ENCODE peak calls at places on chromosome 12, in ten cellular contexts. D is H7; G is PC-3; W is CD4-positive, alpha-beta memory T cell; Y is fibroblast of mammary gland; O is AG09309; N is astrocyte; X is left ventricle myocardium inferior; C is colonic mucosa; E is OCI-LY7. S is an unnamed sample.

GRCh38 chr12:13024151-13024946 is 19.8 kb upstream of the FAM234B start:
- DNase-seq in E (no peak), N (no peak), O (peak; percentile 35), Y (peak; percentile 88), D (peak; percentile 43), C (no peak), X (no peak), G (no peak), W (no peak), S (no peak)

GRCh38 chr12:3885179-3886094 is 12.2 kb upstream of the PARP11 start:
- DNase-seq in N (peak; percentile 6), E (peak; percentile 47), G (peak; percentile 40), X (no peak), O (no peak), D (peak; percentile 49), W (peak; percentile 67), C (peak; percentile 29), Y (peak; percentile 63), S (peak; percentile 37)

GRCh38 chr12:115611477-115611876 is 666.0 kb downstream of the MED13L start:
- DNase-seq in X (peak; percentile 40), W (no peak), E (no peak), N (no peak), Y (no peak), C (no peak), O (no peak), D (no peak), G (no peak), S (no peak)

GRCh38 chr12:3313066-3313465 is 177.9 kb upstream of the PRMT8 start:
- DNase-seq in W (no peak), D (no peak), Y (peak; percentile 89), E (no peak), O (peak; percentile 80), X (no peak), C (no peak), N (peak; percentile 82), G (peak; percentile 86), S (no peak)

GRCh38 chr12:120366884-120367251 is 2.1 kb downstream of the MSI1 start:
- DNase-seq in N (no peak), C (no peak), G (no peak), E (no peak), D (no peak), Y (no peak), X (no peak), O (no peak), W (no peak), S (no peak)

GRCh38 chr12:76032043-76032981 is 736 bp upstream of the PHLDA1 start:
- DNase-seq in W (no peak), N (peak; percentile 71), C (peak; percentile 52), G (peak; percentile 53), X (peak; percentile 46), O (no peak), E (peak; percentile 31), Y (peak; percentile 71), D (peak; percentile 67), S (no peak)

GRCh38 chr12:78959556-78959955 is 95.0 kb downstream of the SYT1 start:
- DNase-seq in N (no peak), Y (no peak), W (no peak), G (no peak), X (no peak), C (no peak), D (no peak), E (no peak), O (no peak), S (no peak)

GRCh38 chr12:57216014-57216891 is at the start of gene NXPH4:
- DNase-seq in D (peak; percentile 98), Y (no peak), C (peak; percentile 47), O (no peak), X (peak; percentile 55), W (no peak), E (peak; percentile 69), N (no peak), G (peak; percentile 40), S (no peak)

GRCh38 chr12:101637936-101638335 is 43.2 kb downstream of the MYBPC1 start:
- DNase-seq in C (no peak), X (no peak), D (no peak), Y (no peak), N (no peak), W (no peak), G (no peak), E (no peak), O (no peak), S (no peak)
- H3K4me3 ChIP-seq in C (no peak overlapping the region), X (no peak overlapping the region), D (no peak overlapping the region), Y (no peak overlapping the region), N (no peak overlapping the region), W (no peak overlapping the region), G (no peak overlapping the region), E (no peak overlapping the region), O (no peak overlapping the region), S (no peak overlapping the region)

GRCh38 chr12:124774054-124774461 is 89.6 kb downstream of the SCARB1 start:
- DNase-seq in Y (peak; percentile 77), N (no peak), C (no peak), E (peak; percentile 36), D (no peak), G (no peak), O (no peak), X (no peak), W (no peak), S (no peak)
- H3K4me3 ChIP-seq in Y (peak overlapping the region; percentile 40), N (peak overlapping the region; percentile 47), C (no peak overlapping the region), E (peak overlapping the region; percentile 7), D (no peak overlapping the region), G (no peak overlapping the region), O (peak overlapping the region; percentile 29), X (no peak overlapping the region), W (peak overlapping the region; percentile 42), S (no peak overlapping the region)

GRCh38 chr12:39402922-39403321 is 40.0 kb downstream of the KIF21A start:
- DNase-seq in X (no peak), N (no peak), Y (peak; percentile 18), C (no peak), G (no peak), W (no peak), D (no peak), E (no peak), O (no peak), S (no peak)

GRCh38 chr12:39404000-39404399 is 38.9 kb downstream of the KIF21A start:
- DNase-seq in E (no peak), C (no peak), O (no peak), N (no peak), G (no peak), Y (no peak), W (no peak), D (no peak), X (no peak), S (no peak)

GRCh38 chr12:39406257-39406656 is 36.7 kb downstream of the KIF21A start:
- DNase-seq in D (no peak), G (no peak), O (no peak), X (no peak), E (no peak), W (no peak), Y (no peak), N (no peak), C (no peak), S (no peak)

GRCh38 chr12:39403376-39403775 is 39.5 kb downstream of the KIF21A start:
- DNase-seq in D (no peak), Y (no peak), W (no peak), C (no peak), G (no peak), E (no peak), N (no peak), X (no peak), O (no peak), S (no peak)

GRCh38 chr12:39405580-39405979 is 37.3 kb downstream of the KIF21A start:
- DNase-seq in N (no peak), G (no peak), C (no peak), O (no peak), X (no peak), E (no peak), Y (no peak), W (no peak), D (no peak), S (no peak)
- H3K4me3 ChIP-seq in N (no peak overlapping the region), G (no peak overlapping the region), C (no peak overlapping the region), O (no peak overlapping the region), X (no peak overlapping the region), E (no peak overlapping the region), Y (no peak overlapping the region), W (no peak overlapping the region), D (no peak overlapping the region), S (no peak overlapping the region)

GRCh38 chr12:102005256-102005655 is 56.5 kb downstream of the WASHC3 start:
- DNase-seq in O (no peak), W (no peak), D (no peak), X (no peak), C (no peak), E (no peak), Y (no peak), G (no peak), N (no peak), S (no peak)

GRCh38 chr12:102010265-102010994 is 51.4 kb downstream of the WASHC3 start:
- DNase-seq in D (no peak), N (no peak), W (no peak), X (no peak), Y (no peak), O (no peak), E (peak; percentile 85), G (no peak), C (no peak), S (no peak)

GRCh38 chr12:102008615-102009126 is 53.1 kb downstream of the WASHC3 start:
- DNase-seq in O (no peak), N (no peak), E (no peak), C (no peak), G (no peak), W (no peak), Y (no peak), X (no peak), D (no peak), S (no peak)

GRCh38 chr12:102009796-102010195 is 52.0 kb downstream of the WASHC3 start:
- DNase-seq in Y (no peak), N (no peak), D (no peak), E (peak; percentile 4), C (no peak), W (no peak), G (no peak), O (no peak), X (no peak), S (no peak)
- H3K4me3 ChIP-seq in Y (no peak overlapping the region), N (no peak overlapping the region), D (no peak overlapping the region), E (peak overlapping the region; percentile 39), C (no peak overlapping the region), W (no peak overlapping the region), G (no peak overlapping the region), O (no peak overlapping the region), X (no peak overlapping the region), S (no peak overlapping the region)

GRCh38 chr12:89344043-89344861 is 8.0 kb downstream of the DUSP6 start:
- DNase-seq in G (no peak), O (no peak), N (no peak), C (no peak), X (no peak), Y (no peak), W (no peak), D (no peak), E (no peak), S (no peak)
- H3K4me3 ChIP-seq in G (no peak overlapping the region), O (no peak overlapping the region), N (no peak overlapping the region), C (no peak overlapping the region), X (no peak overlapping the region), Y (no peak overlapping the region), W (no peak overlapping the region), D (no peak overlapping the region), E (no peak overlapping the region), S (no peak overlapping the region)